ENCODE peak calls at places on chromosomes 16 and 17, in seven cellular contexts. One of them, this sample, is unnamed.
A peak's percentile ranks its signal among the peaks of the same experiment; 100 is the strongest.

GRCh38 chr17:40956401-40957254 is 10.1 kb downstream of the KRT39 start:
- DNase-seq in HFF-Myc: peak; percentile 82
- DNase-seq in germinal center: no peak
- DNase-seq in activated T-helper 1 cell treated with anti-CD3 and anti-CD28 coated beads, Interleukin-2, amount 50 U/mL, for 16 hours: no peak
- DNase-seq in effector CD4-positive, alpha-beta T cell: no peak
- DNase-seq in AG04449: peak; percentile 100
- DNase-seq in naive thymus-derived CD8-positive, alpha-beta T cell: no peak
- DNase-seq in this sample: no peak

GRCh38 chr16:11100239-11100750 is 155.7 kb downstream of the SOCS1 start:
- DNase-seq in HFF-Myc: peak; percentile 96
- DNase-seq in germinal center: peak; percentile 37
- DNase-seq in activated T-helper 1 cell treated with anti-CD3 and anti-CD28 coated beads, Interleukin-2, amount 50 U/mL, for 16 hours: no peak
- DNase-seq in effector CD4-positive, alpha-beta T cell: no peak
- DNase-seq in AG04449: no peak
- DNase-seq in naive thymus-derived CD8-positive, alpha-beta T cell: no peak
- DNase-seq in this sample: peak; percentile 71

GRCh38 chr16:1316033-1316405 is 6.6 kb downstream of the UBE2I start:
- DNase-seq in HFF-Myc: no peak
- DNase-seq in germinal center: no peak
- DNase-seq in activated T-helper 1 cell treated with anti-CD3 and anti-CD28 coated beads, Interleukin-2, amount 50 U/mL, for 16 hours: no peak
- DNase-seq in effector CD4-positive, alpha-beta T cell: no peak
- DNase-seq in AG04449: no peak
- DNase-seq in naive thymus-derived CD8-positive, alpha-beta T cell: no peak
- DNase-seq in this sample: no peak

GRCh38 chr17:60314423-60314822 is 77.5 kb downstream of the USP32 start:
- DNase-seq in HFF-Myc: no peak
- DNase-seq in germinal center: no peak
- DNase-seq in activated T-helper 1 cell treated with anti-CD3 and anti-CD28 coated beads, Interleukin-2, amount 50 U/mL, for 16 hours: no peak
- DNase-seq in effector CD4-positive, alpha-beta T cell: no peak
- DNase-seq in AG04449: no peak
- DNase-seq in naive thymus-derived CD8-positive, alpha-beta T cell: no peak
- DNase-seq in this sample: no peak

GRCh38 chr16:30619207-30619606 is 9.0 kb upstream of the ZNF689 start:
- DNase-seq in HFF-Myc: no peak
- DNase-seq in germinal center: no peak
- DNase-seq in activated T-helper 1 cell treated with anti-CD3 and anti-CD28 coated beads, Interleukin-2, amount 50 U/mL, for 16 hours: no peak
- DNase-seq in effector CD4-positive, alpha-beta T cell: no peak
- DNase-seq in AG04449: no peak
- DNase-seq in naive thymus-derived CD8-positive, alpha-beta T cell: no peak
- DNase-seq in this sample: no peak

GRCh38 chr16:62041401-62041800 is 5.2 kb upstream of the CDH8 start:
- DNase-seq in HFF-Myc: no peak
- DNase-seq in germinal center: no peak
- DNase-seq in activated T-helper 1 cell treated with anti-CD3 and anti-CD28 coated beads, Interleukin-2, amount 50 U/mL, for 16 hours: no peak
- DNase-seq in effector CD4-positive, alpha-beta T cell: no peak
- DNase-seq in AG04449: peak; percentile 7
- DNase-seq in naive thymus-derived CD8-positive, alpha-beta T cell: no peak
- DNase-seq in this sample: no peak

GRCh38 chr16:2971985-2972784 is 3.0 kb downstream of the PAQR4 start:
- DNase-seq in HFF-Myc: no peak
- DNase-seq in germinal center: no peak
- DNase-seq in activated T-helper 1 cell treated with anti-CD3 and anti-CD28 coated beads, Interleukin-2, amount 50 U/mL, for 16 hours: no peak
- DNase-seq in effector CD4-positive, alpha-beta T cell: no peak
- DNase-seq in AG04449: no peak
- DNase-seq in naive thymus-derived CD8-positive, alpha-beta T cell: no peak
- DNase-seq in this sample: no peak

GRCh38 chr16:52812945-52813556 is 239.6 kb downstream of the CHD9NB start:
- DNase-seq in HFF-Myc: peak; percentile 48
- DNase-seq in germinal center: no peak
- DNase-seq in activated T-helper 1 cell treated with anti-CD3 and anti-CD28 coated beads, Interleukin-2, amount 50 U/mL, for 16 hours: no peak
- DNase-seq in effector CD4-positive, alpha-beta T cell: no peak
- DNase-seq in AG04449: no peak
- DNase-seq in naive thymus-derived CD8-positive, alpha-beta T cell: no peak
- DNase-seq in this sample: no peak

GRCh38 chr17:4073983-4074830 is 68.6 kb downstream of the ZZEF1 start:
- DNase-seq in HFF-Myc: no peak
- DNase-seq in germinal center: peak; percentile 63
- DNase-seq in activated T-helper 1 cell treated with anti-CD3 and anti-CD28 coated beads, Interleukin-2, amount 50 U/mL, for 16 hours: no peak
- DNase-seq in effector CD4-positive, alpha-beta T cell: no peak
- DNase-seq in AG04449: no peak
- DNase-seq in naive thymus-derived CD8-positive, alpha-beta T cell: no peak
- DNase-seq in this sample: no peak

GRCh38 chr16:66524601-66525164 is 25.2 kb downstream of the TK2 start:
- DNase-seq in HFF-Myc: no peak
- DNase-seq in germinal center: peak; percentile 70
- DNase-seq in activated T-helper 1 cell treated with anti-CD3 and anti-CD28 coated beads, Interleukin-2, amount 50 U/mL, for 16 hours: no peak
- DNase-seq in effector CD4-positive, alpha-beta T cell: no peak
- DNase-seq in AG04449: no peak
- DNase-seq in naive thymus-derived CD8-positive, alpha-beta T cell: no peak
- DNase-seq in this sample: peak; percentile 72